ENCODE peak calls at places on chromosomes 4 and X, in six cellular contexts. S, O, D, P, A and E are unnamed samples.

GRCh38 chr4:176277162-176277904 is 8.3 kb upstream of the ASB5 start:
- DNase-seq in O (no peak), A (peak; percentile 23), D (peak; percentile 17), S (peak; percentile 39), P (peak; percentile 60), E (peak; percentile 20)

GRCh38 chrX:7159132-7159861 is 11.3 kb upstream of the PUDP start:
- DNase-seq in O (no peak), D (no peak), P (no peak), A (no peak), S (no peak), E (no peak)

GRCh38 chr4:13988347-13989265 is 361.1 kb upstream of the BOD1L1 start:
- DNase-seq in D (no peak), O (no peak), P (peak; percentile 98), A (no peak), S (no peak), E (no peak)

GRCh38 chrX:154378799-154379568 is at the start of gene EMD:
- DNase-seq in O (peak; percentile 95), A (peak; percentile 99), P (peak; percentile 95), S (peak; percentile 93), D (peak; percentile 97), E (peak; percentile 91)

GRCh38 chr4:81257021-81257420 is 42.0 kb upstream of the PRKG2 start:
- DNase-seq in P (peak; percentile 65), S (no peak), O (no peak), D (no peak), A (no peak), E (no peak)

GRCh38 chr4:117135634-117136354 is 50.4 kb upstream of the TRAM1L1 start:
- DNase-seq in S (no peak), P (peak; percentile 8), D (no peak), A (no peak), O (no peak), E (no peak)

GRCh38 chrX:13489451-13489850 is 80.0 kb upstream of the EGFL6 start:
- DNase-seq in P (peak; percentile 81), D (no peak), A (no peak), S (no peak), O (no peak), E (no peak)

GRCh38 chrX:107599371-107599970 is 28.8 kb upstream of the PRPS1 start:
- DNase-seq in S (no peak), D (peak; percentile 83), P (no peak), O (no peak), A (no peak), E (no peak)

GRCh38 chr4:13911256-13911655 is 283.7 kb upstream of the BOD1L1 start:
- DNase-seq in D (no peak), S (no peak), O (no peak), A (no peak), P (no peak), E (no peak)

GRCh38 chrX:13761606-13762005 is 27.1 kb downstream of the OFD1 start:
- DNase-seq in O (no peak), D (peak; percentile 76), A (no peak), S (no peak), P (no peak), E (no peak)

GRCh38 chrX:152072236-152072635 is 66.1 kb downstream of the MAGEA10 start:
- DNase-seq in O (no peak), S (peak; percentile 0), P (peak; percentile 92), A (no peak), D (no peak), E (no peak)

GRCh38 chrX:110087485-110088356 is 84.8 kb downstream of the TMEM164 start:
- DNase-seq in S (no peak), O (no peak), A (no peak), P (peak; percentile 95), D (no peak), E (no peak)

GRCh38 chrX:95885074-95885473 is 799.6 kb upstream of the DIAPH2 start:
- DNase-seq in O (no peak), S (no peak), D (no peak), A (no peak), P (peak; percentile 23), E (no peak)

GRCh38 chr4:1723131-1723801 is 1.9 kb downstream of the TACC3 start:
- DNase-seq in A (no peak), D (peak; percentile 14), O (no peak), P (peak; percentile 10), S (no peak), E (no peak)

GRCh38 chrX:130084651-130085237 is 25.6 kb downstream of the ELF4 start:
- DNase-seq in D (peak; percentile 49), A (no peak), S (no peak), P (no peak), O (no peak), E (no peak)

GRCh38 chr4:65665951-65666523 is 4.3 kb downstream of the EPHA5 start:
- DNase-seq in S (no peak), A (peak; percentile 11), O (no peak), P (peak; percentile 72), D (peak; percentile 11), E (peak; percentile 55)

GRCh38 chrX:134484039-134484438 is 24.1 kb downstream of the HPRT1 start:
- DNase-seq in S (peak; percentile 15), P (peak; percentile 36), A (no peak), D (peak; percentile 12), O (no peak), E (peak; percentile 5)

GRCh38 chrX:111759676-111760075 is 78.7 kb downstream of the ALG13 start:
- DNase-seq in D (no peak), P (no peak), O (no peak), S (no peak), A (peak; percentile 31), E (no peak)

GRCh38 chr4:18075823-18076433 is 54.4 kb upstream of the LCORL start:
- DNase-seq in S (peak; percentile 56), D (peak; percentile 18), O (peak; percentile 6), P (no peak), A (no peak), E (peak; percentile 16)

GRCh38 chr4:154720123-154720522 is 23.7 kb upstream of the LRAT start:
- DNase-seq in O (no peak), S (no peak), P (no peak), A (no peak), D (no peak), E (no peak)

GRCh38 chr4:92381640-92382039 is 77.9 kb downstream of the GRID2 start:
- DNase-seq in A (no peak), P (peak; percentile 75), S (no peak), D (no peak), O (no peak), E (no peak)

GRCh38 chr4:177275999-177276398 is 33.7 kb upstream of the NEIL3 start:
- DNase-seq in P (no peak), S (no peak), O (no peak), A (no peak), D (no peak), E (no peak)

GRCh38 chr4:109912706-109913621 is at the start of gene EGF:
- DNase-seq in O (no peak), P (peak; percentile 82), D (no peak), S (no peak), A (no peak), E (no peak)

GRCh38 chrX:3962511-3963350 is 249.3 kb upstream of the PRKX start:
- DNase-seq in A (peak; percentile 6), O (no peak), D (peak; percentile 45), P (peak; percentile 7), S (peak; percentile 1), E (peak; percentile 1)

GRCh38 chrX:78514852-78515251 is 144.3 kb downstream of the RTL3 start:
- DNase-seq in O (no peak), D (peak; percentile 38), S (no peak), P (peak; percentile 12), A (no peak), E (no peak)